ENCODE peak calls at places on chromosomes 1 and 21, in eight cellular contexts. H is Panc1; N is lower lobe of right lung; O is CD8-positive, alpha-beta T cell; M is neural progenitor cell; A is CD4-positive, alpha-beta T cell; P is A549; Y is stomach. Q is an unnamed sample.

GRCh38 chr1:166952002-166952746 is 23.2 kb downstream of the ILDR2 start:
- DNase-seq in H (no peak), N (no peak), O (no peak), M (peak), A (no peak), P (no peak), Y (no peak), Q (no peak)

GRCh38 chr1:111920221-111921024 is 69.0 kb downstream of the KCND3 start:
- DNase-seq in H (no peak), N (no peak), O (no peak), M (no peak), A (no peak), P (no peak), Y (peak), Q (peak)

GRCh38 chr21:44939532-44940115 is at the start of gene SLX9:
- DNase-seq in H (no peak), N (peak), O (peak), M (peak), A (peak), P (peak), Y (peak), Q (no peak)

GRCh38 chr1:244971524-244972216 is 107.3 kb upstream of the HNRNPU start:
- DNase-seq in H (peak), N (no peak), O (no peak), M (no peak), A (no peak), P (no peak), Y (no peak), Q (no peak)

GRCh38 chr1:23557471-23558124 is 1.7 kb downstream of the ID3 start:
- DNase-seq in H (no peak), N (no peak), O (no peak), M (no peak), A (no peak), P (no peak), Y (no peak), Q (no peak)

GRCh38 chr1:37274491-37274890 is 199.9 kb upstream of the ZC3H12A start:
- DNase-seq in H (no peak), N (no peak), O (no peak), M (no peak), A (no peak), P (no peak), Y (no peak), Q (no peak)

GRCh38 chr1:147723691-147724323 is 36.6 kb downstream of the GJA5 start:
- DNase-seq in H (no peak), N (peak), O (peak), M (peak), A (no peak), P (peak), Y (no peak), Q (no peak)

GRCh38 chr1:80987106-80987505 is 813.6 kb upstream of the ADGRL2 start:
- DNase-seq in H (no peak), N (no peak), O (no peak), M (no peak), A (no peak), P (no peak), Y (no peak), Q (no peak)

GRCh38 chr1:180353930-180354329 is 123.9 kb downstream of the LHX4 start:
- DNase-seq in H (no peak), N (no peak), O (no peak), M (peak), A (no peak), P (no peak), Y (no peak), Q (no peak)

GRCh38 chr1:161763522-161764098 is 2.5 kb upstream of the ATF6 start:
- DNase-seq in H (peak), N (no peak), O (peak), M (peak), A (peak), P (peak), Y (peak), Q (no peak)

GRCh38 chr1:42482635-42483153 is 19.6 kb downstream of the CCDC30 start:
- DNase-seq in H (no peak), N (no peak), O (no peak), M (no peak), A (no peak), P (no peak), Y (no peak), Q (no peak)

GRCh38 chr1:10489291-10490055 is 14.7 kb downstream of the PEX14 start:
- DNase-seq in H (no peak), N (no peak), O (no peak), M (no peak), A (no peak), P (no peak), Y (no peak), Q (no peak)

GRCh38 chr1:109272021-109272799 is 10.7 kb downstream of the PSRC1 start:
- DNase-seq in H (no peak), N (peak), O (no peak), M (no peak), A (no peak), P (no peak), Y (no peak), Q (no peak)

GRCh38 chr1:1079408-1080121 is 5.5 kb upstream of the RNF223 start:
- DNase-seq in H (peak), N (peak), O (no peak), M (peak), A (no peak), P (peak), Y (peak), Q (no peak)

GRCh38 chr1:93681095-93681548 is 515 bp downstream of the BCAR3 start:
- DNase-seq in H (no peak), N (peak), O (no peak), M (no peak), A (no peak), P (no peak), Y (no peak), Q (no peak)

DNA sequence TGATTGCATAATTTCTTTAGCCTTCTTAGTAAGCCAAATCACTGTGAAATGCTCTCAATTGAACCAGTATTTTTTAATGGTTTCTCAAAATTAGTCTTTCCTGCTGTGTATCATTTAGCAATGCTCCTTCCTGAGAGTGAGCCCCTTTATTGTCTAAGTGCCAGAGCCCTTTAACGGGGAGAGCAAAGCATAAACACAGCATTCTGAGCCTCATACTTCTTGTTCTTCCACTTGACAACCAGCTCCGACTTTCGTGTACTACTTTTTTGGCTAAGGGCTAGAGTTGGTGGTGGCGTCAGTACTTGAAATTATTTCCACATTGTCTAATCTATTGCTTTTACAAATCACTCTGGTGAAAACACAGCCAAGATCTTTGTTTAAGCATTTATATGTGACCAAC is 299.0 kb downstream of the TPR start:
- DNase-seq in H (no peak), N (no peak), O (no peak), M (no peak), A (no peak), P (no peak), Y (no peak), Q (no peak)
- H3K27ac ChIP-seq in H (no peak), N (no peak), O (no peak), M (no peak), A (no peak), P (no peak), Y (no peak), Q (no peak)

GRCh38 chr21:38383411-38384245 is 114.6 kb downstream of the ERG start:
- DNase-seq in H (no peak), N (no peak), O (no peak), M (no peak), A (no peak), P (no peak), Y (no peak), Q (no peak)
- H3K27ac ChIP-seq in H (no peak), N (no peak), O (no peak), M (no peak), A (no peak), P (no peak), Y (no peak), Q (no peak)

GRCh38 chr1:3160647-3161046 is 91.6 kb downstream of the PRDM16 start:
- DNase-seq in H (no peak), N (no peak), O (no peak), M (no peak), A (no peak), P (no peak), Y (no peak), Q (no peak)
- H3K27ac ChIP-seq in H (no peak), N (no peak), O (no peak), M (no peak), A (no peak), P (no peak), Y (peak), Q (no peak)

GRCh38 chr21:43777953-43778352 is 1.8 kb upstream of the CSTB start:
- DNase-seq in H (no peak), N (no peak), O (no peak), M (no peak), A (no peak), P (no peak), Y (no peak), Q (no peak)

GRCh38 chr21:43779660-43780059 is 3.6 kb upstream of the CSTB start:
- DNase-seq in H (no peak), N (no peak), O (no peak), M (no peak), A (no peak), P (no peak), Y (no peak), Q (no peak)

GRCh38 chr21:43775190-43775589 is 918 bp downstream of the CSTB start:
- DNase-seq in H (no peak), N (no peak), O (no peak), M (no peak), A (no peak), P (no peak), Y (no peak), Q (no peak)

GRCh38 chr21:43775795-43776430 is at the start of gene CSTB:
- DNase-seq in H (no peak), N (peak), O (peak), M (peak), A (peak), P (peak), Y (peak), Q (peak)

GRCh38 chr21:43778469-43779335 is 2.6 kb upstream of the CSTB start:
- DNase-seq in H (peak), N (no peak), O (no peak), M (no peak), A (no peak), P (no peak), Y (no peak), Q (no peak)
- H3K27ac ChIP-seq in H (peak), N (peak), O (no peak), M (no peak), A (no peak), P (peak), Y (no peak), Q (no peak)

DNA sequence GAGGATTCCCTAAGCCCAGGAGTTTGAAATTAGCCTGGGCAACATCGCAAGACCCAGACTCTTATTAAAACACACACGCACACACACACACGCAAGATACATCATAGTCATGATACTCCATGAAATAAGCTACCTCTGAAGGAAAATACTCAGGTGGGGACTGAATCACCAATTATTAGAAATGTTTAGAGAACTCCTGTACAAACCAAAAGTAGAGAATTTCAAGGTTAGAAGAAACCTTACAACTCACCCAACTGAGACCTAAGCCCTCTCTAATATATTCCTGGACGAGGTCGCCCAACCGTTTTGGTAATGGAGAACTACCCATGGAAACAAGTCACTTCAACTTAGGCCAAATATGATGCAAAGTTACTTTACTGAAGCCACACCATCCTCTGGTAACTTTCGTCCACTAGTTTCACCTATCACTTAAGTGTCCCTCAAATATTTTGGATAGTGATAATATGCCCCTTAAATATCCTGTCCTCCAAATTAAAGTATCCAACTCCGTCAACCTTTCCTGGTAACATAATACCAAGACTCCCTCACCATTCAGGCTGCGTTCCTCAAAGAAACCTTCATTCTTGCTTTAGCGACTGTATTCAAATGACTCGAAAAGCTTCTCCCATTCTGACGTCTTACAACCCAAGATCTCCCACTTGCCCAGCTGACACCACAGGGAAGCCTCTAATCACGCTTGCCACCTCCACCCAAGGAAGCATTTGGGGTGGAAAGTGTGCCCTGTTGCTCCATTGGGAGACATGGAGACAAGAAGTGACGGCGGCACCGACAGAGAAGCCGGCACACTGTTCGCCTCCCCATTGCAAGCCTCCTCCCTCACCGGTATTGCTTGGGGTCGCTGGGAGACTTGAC is 857 bp downstream of the NRDC start:
- DNase-seq in H (no peak), N (no peak), O (peak), M (no peak), A (no peak), P (no peak), Y (no peak), Q (no peak)
- H3K27ac ChIP-seq in H (peak), N (peak), O (peak), M (peak), A (peak), P (peak), Y (peak), Q (peak)

DNA sequence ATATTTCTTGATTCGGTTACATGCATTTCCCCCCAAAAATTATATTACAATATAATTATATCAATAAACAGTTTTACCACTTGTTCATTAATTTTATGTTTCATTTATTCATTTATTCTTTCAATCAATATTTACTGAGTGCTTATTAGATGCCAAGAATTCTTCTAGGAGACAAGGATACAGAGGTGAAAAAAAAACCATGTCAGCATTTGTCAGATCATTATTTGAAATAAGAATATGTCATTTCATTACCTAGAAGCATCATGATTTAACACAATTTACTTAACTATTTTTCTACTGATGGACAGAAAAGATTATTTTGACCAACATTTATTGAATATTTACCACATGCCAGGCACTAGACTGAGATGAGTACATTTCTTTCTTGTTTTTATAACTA is 512.7 kb downstream of the LMO4 start:
- DNase-seq in H (no peak), N (no peak), O (no peak), M (no peak), A (no peak), P (no peak), Y (no peak), Q (no peak)
- H3K27ac ChIP-seq in H (no peak), N (no peak), O (no peak), M (no peak), A (no peak), P (no peak), Y (no peak), Q (no peak)

GRCh38 chr1:6459850-6460265 is 6.1 kb downstream of the TNFRSF25 start:
- DNase-seq in H (no peak), N (no peak), O (peak), M (peak), A (peak), P (no peak), Y (no peak), Q (no peak)

GRCh38 chr1:6461538-6462411 is 4.2 kb downstream of the TNFRSF25 start:
- DNase-seq in H (no peak), N (no peak), O (no peak), M (no peak), A (no peak), P (no peak), Y (no peak), Q (no peak)

GRCh38 chr1:6462412-6463119 is 3.4 kb downstream of the TNFRSF25 start:
- DNase-seq in H (no peak), N (no peak), O (no peak), M (no peak), A (no peak), P (no peak), Y (no peak), Q (no peak)

GRCh38 chr1:6460349-6461236 is 5.4 kb downstream of the TNFRSF25 start:
- DNase-seq in H (no peak), N (no peak), O (peak), M (no peak), A (peak), P (no peak), Y (peak), Q (no peak)

DNA sequence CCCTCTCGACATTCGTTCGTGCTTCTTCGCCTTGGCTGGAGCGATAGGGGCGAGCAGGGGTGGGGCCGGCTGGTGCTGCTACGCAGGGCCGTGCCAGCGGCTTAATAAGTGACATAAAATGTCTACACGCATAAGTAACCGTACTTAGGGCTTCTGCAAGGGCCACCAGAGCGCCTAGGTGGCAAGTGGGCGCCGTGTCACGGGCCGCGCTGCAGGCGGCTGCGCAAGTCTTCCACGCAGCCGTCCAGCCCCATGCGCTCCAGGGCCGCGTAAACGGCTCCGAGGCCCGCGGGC is 4.8 kb downstream of the TNFRSF25 start:
- DNase-seq in H (no peak), N (no peak), O (no peak), M (no peak), A (no peak), P (no peak), Y (no peak), Q (no peak)
- H3K27ac ChIP-seq in H (no peak), N (peak), O (peak), M (no peak), A (peak), P (no peak), Y (no peak), Q (no peak)

Q was measured in substantia nigra.